ENCODE peak calls at places on chromosomes 1 and 21, in eight cellular contexts. C is Panc1, Z is tibial artery, T is mammary epithelial cell, B is MCF 10A, X is GM12865, R is lower leg skin, P is mucosa of descending colon. E is an unnamed sample.

GRCh38 chr1:178093958-178094751 is at the start of gene RASAL2:
- DNase-seq in C (no peak), Z (peak; percentile 83), T (peak; percentile 67), B (peak; percentile 75), X (peak; percentile 6), R (peak; percentile 45), P (peak; percentile 66), E (peak; percentile 64)

GRCh38 chr1:41427022-41427942 is 57.2 kb downstream of the EDN2 start:
- DNase-seq in C (no peak), Z (no peak), T (no peak), B (no peak), X (no peak), R (no peak), P (no peak), E (no peak)

GRCh38 chr1:150971583-150972416 is 2.8 kb downstream of the CERS2 start:
- DNase-seq in C (no peak), Z (no peak), T (no peak), B (no peak), X (peak; percentile 17), R (no peak), P (no peak), E (no peak)

GRCh38 chr1:165883056-165883455 is 55.6 kb downstream of the UCK2 start:
- DNase-seq in C (no peak), Z (no peak), T (no peak), B (peak; percentile 39), X (peak; percentile 38), R (no peak), P (no peak), E (no peak)

GRCh38 chr21:28160378-28160777 is 832.3 kb downstream of the LTN1 start:
- DNase-seq in C (no peak), Z (no peak), T (no peak), B (no peak), X (no peak), R (peak; percentile 28), P (no peak), E (no peak)

GRCh38 chr21:24955275-24955961 is 651.9 kb downstream of the MRPL39 start:
- DNase-seq in C (no peak), Z (no peak), T (no peak), B (no peak), X (peak; percentile 86), R (no peak), P (peak; percentile 18), E (peak; percentile 28)

GRCh38 chr1:46747683-46748288 is 28.9 kb upstream of the EFCAB14 start:
- DNase-seq in C (peak; percentile 28), Z (no peak), T (peak; percentile 65), B (peak; percentile 86), X (peak; percentile 21), R (peak; percentile 66), P (peak; percentile 63), E (peak; percentile 20)

GRCh38 chr1:41802532-41803501 is 115.9 kb downstream of the HIVEP3 start:
- DNase-seq in C (no peak), Z (peak; percentile 85), T (peak; percentile 56), B (peak; percentile 87), X (peak; percentile 84), R (peak; percentile 73), P (peak; percentile 33), E (no peak)

GRCh38 chr21:31732891-31733520 is 1.1 kb upstream of the SCAF4 start:
- DNase-seq in C (no peak), Z (no peak), T (no peak), B (no peak), X (peak; percentile 53), R (no peak), P (peak; percentile 44), E (no peak)

GRCh38 chr1:234474375-234474774 is 4.6 kb downstream of the TARBP1 start:
- DNase-seq in C (no peak), Z (no peak), T (no peak), B (no peak), X (no peak), R (no peak), P (no peak), E (no peak)

GRCh38 chr1:228335406-228336307 is 71.0 kb downstream of the TRIM11 start:
- DNase-seq in C (no peak), Z (peak; percentile 33), T (no peak), B (no peak), X (no peak), R (no peak), P (no peak), E (no peak)

GRCh38 chr1:185969524-185969991 is 235.4 kb downstream of the HMCN1 start:
- DNase-seq in C (no peak), Z (no peak), T (no peak), B (no peak), X (no peak), R (no peak), P (no peak), E (no peak)

GRCh38 chr1:41498809-41499208 is 14.3 kb upstream of the EDN2 start:
- DNase-seq in C (no peak), Z (peak; percentile 90), T (peak; percentile 71), B (peak; percentile 92), X (no peak), R (peak; percentile 80), P (peak; percentile 92), E (no peak)

GRCh38 chr1:50968884-50969610 is 998 bp upstream of the CDKN2C start:
- DNase-seq in C (no peak), Z (peak; percentile 77), T (peak; percentile 54), B (no peak), X (peak; percentile 73), R (no peak), P (peak; percentile 59), E (peak; percentile 60)

GRCh38 chr1:66282885-66283284 is 251.1 kb upstream of the SGIP1 start:
- DNase-seq in C (no peak), Z (no peak), T (no peak), B (no peak), X (no peak), R (no peak), P (no peak), E (no peak)

GRCh38 chr1:196152086-196152485 is 456.2 kb downstream of the KCNT2 start:
- DNase-seq in C (no peak), Z (no peak), T (no peak), B (no peak), X (peak; percentile 38), R (no peak), P (peak; percentile 51), E (no peak)

GRCh38 chr1:207649865-207650580 is 5.1 kb downstream of the CR1L start:
- DNase-seq in C (no peak), Z (no peak), T (no peak), B (no peak), X (no peak), R (no peak), P (no peak), E (no peak)
- TF ChIP-seq CTCF in C (no peak), Z (no peak), T (no peak), B (no peak), X (no peak), R (no peak), P (no peak), E (no peak)

GRCh38 chr1:47971385-47971784 is 25.8 kb downstream of the TRABD2B start:
- DNase-seq in C (no peak), Z (no peak), T (no peak), B (no peak), X (no peak), R (no peak), P (no peak), E (no peak)

GRCh38 chr1:47970882-47971281 is 26.3 kb downstream of the TRABD2B start:
- DNase-seq in C (no peak), Z (no peak), T (no peak), B (no peak), X (no peak), R (no peak), P (no peak), E (no peak)

GRCh38 chr1:47967868-47968267 is 29.3 kb downstream of the TRABD2B start:
- DNase-seq in C (no peak), Z (no peak), T (no peak), B (no peak), X (no peak), R (no peak), P (no peak), E (no peak)

GRCh38 chr1:47968489-47968888 is 28.7 kb downstream of the TRABD2B start:
- DNase-seq in C (no peak), Z (no peak), T (no peak), B (no peak), X (no peak), R (no peak), P (no peak), E (no peak)

GRCh38 chr1:47969478-47969877 is 27.7 kb downstream of the TRABD2B start:
- DNase-seq in C (no peak), Z (no peak), T (no peak), B (no peak), X (no peak), R (no peak), P (no peak), E (no peak)
- TF ChIP-seq CTCF in C (no peak), Z (no peak), T (no peak), B (no peak), X (no peak), R (no peak), P (no peak), E (no peak)

DNA sequence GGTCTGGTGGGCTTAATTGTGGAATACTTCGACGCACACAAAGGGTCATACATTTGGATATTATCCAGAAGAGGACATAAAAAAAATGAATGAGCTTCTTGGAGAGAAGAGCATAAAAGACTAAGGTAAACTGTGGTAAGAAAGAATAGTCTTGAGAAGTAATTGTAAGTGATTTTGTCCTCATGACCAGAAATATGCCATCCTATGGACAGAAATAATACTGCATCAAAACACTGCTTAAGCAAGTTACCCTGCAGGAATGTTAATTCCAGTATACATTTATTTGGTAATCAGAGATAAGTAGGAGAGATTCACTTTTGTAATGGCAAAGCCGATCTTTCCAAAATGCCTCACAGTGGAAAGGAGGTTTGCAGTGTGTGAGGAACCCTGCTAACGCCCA is 111.9 kb downstream of the NRIP1 start:
- DNase-seq in C (no peak), Z (no peak), T (no peak), B (peak; percentile 5), X (no peak), R (no peak), P (no peak), E (no peak)
- TF ChIP-seq CTCF in C (no peak), Z (no peak), T (peak; percentile 16), B (no peak), X (no peak), R (no peak), P (no peak), E (no peak)

GRCh38 chr1:207335695-207336363 is 14.4 kb downstream of the CD55 start:
- DNase-seq in C (no peak), Z (no peak), T (peak; percentile 63), B (peak; percentile 95), X (peak; percentile 84), R (peak; percentile 55), P (no peak), E (peak; percentile 27)
- TF ChIP-seq CTCF in C (no peak), Z (no peak), T (no peak), B (peak; percentile 19), X (peak; percentile 14), R (no peak), P (no peak), E (peak; percentile 12)

DNA sequence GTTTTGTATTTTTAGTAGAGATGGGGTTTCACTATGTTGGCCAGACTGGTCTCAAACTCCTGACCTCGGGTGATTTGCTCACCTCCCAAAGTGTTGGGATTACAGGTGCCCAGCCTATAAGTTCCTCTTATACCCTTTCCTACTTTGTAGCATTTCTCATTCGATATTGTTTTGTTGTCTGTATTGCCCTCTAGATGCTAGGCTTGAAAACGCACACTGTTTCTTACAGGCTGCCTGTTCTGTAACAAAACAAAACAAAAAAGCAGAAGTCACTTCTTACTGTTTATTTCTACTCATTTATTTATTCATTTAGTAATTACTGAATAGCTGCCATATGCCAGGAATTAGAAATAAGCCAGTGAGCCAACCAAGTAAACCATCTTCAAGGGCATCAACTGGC is 136.9 kb upstream of the BMP8A start:
- DNase-seq in C (no peak), Z (no peak), T (no peak), B (no peak), X (no peak), R (no peak), P (no peak), E (no peak)
- TF ChIP-seq CTCF in C (peak; percentile 17), Z (no peak), T (no peak), B (no peak), X (peak; percentile 11), R (no peak), P (no peak), E (no peak)

E was measured in GM10248.